ENCODE peak calls at places on chromosomes 12 and 14, in seven cellular contexts. E is SIG-M5, A is fibroblast of the aortic adventitia, V is activated T-cell treated with anti-CD3 and anti-CD28 coated beads for 24 hours, L is pancreas, G is suprapubic skin, S is GM13976. D is an unnamed sample.

GRCh38 chr12:14873440-14874185 is 12.0 kb downstream of the MGP start:
- DNase-seq in E (no peak), A (no peak), V (no peak), L (no peak), G (no peak), S (no peak), D (no peak)

GRCh38 chr12:70383484-70383883 is 17.4 kb downstream of the KCNMB4 start:
- DNase-seq in E (no peak), A (peak), V (no peak), L (no peak), G (no peak), S (no peak), D (no peak)

GRCh38 chr12:25959069-25959961 is 833 bp downstream of the RASSF8 start:
- DNase-seq in E (no peak), A (peak), V (no peak), L (peak), G (no peak), S (no peak), D (no peak)

GRCh38 chr14:93788557-93789365 is 476 bp upstream of the PRIMA1 start:
- DNase-seq in E (no peak), A (no peak), V (no peak), L (peak), G (no peak), S (no peak), D (no peak)

GRCh38 chr12:56336361-56337167 is 2.1 kb upstream of the IL23A start:
- DNase-seq in E (peak), A (no peak), V (no peak), L (peak), G (no peak), S (peak), D (no peak)

GRCh38 chr12:19963972-19964371 is 404.4 kb upstream of the PDE3A start:
- DNase-seq in E (no peak), A (no peak), V (no peak), L (no peak), G (no peak), S (no peak), D (no peak)

GRCh38 chr12:1926274-1926673 is 7.8 kb upstream of the CACNA2D4 start:
- DNase-seq in E (no peak), A (no peak), V (no peak), L (no peak), G (no peak), S (no peak), D (no peak)

GRCh38 chr12:65487679-65488078 is 209.2 kb downstream of the MSRB3 start:
- DNase-seq in E (no peak), A (no peak), V (no peak), L (no peak), G (no peak), S (no peak), D (no peak)

GRCh38 chr14:99137913-99138571 is 134.0 kb downstream of the BCL11B start:
- DNase-seq in E (no peak), A (no peak), V (no peak), L (no peak), G (peak), S (no peak), D (no peak)

GRCh38 chr12:46948936-46949555 is 123.2 kb upstream of the SLC38A4 start:
- DNase-seq in E (no peak), A (no peak), V (no peak), L (no peak), G (no peak), S (no peak), D (no peak)

GRCh38 chr14:90276627-90277367 is 20.4 kb downstream of the PSMC1 start:
- DNase-seq in E (no peak), A (no peak), V (no peak), L (no peak), G (no peak), S (no peak), D (no peak)

GRCh38 chr12:34341362-34341733 is 319.1 kb downstream of the ALG10 start:
- DNase-seq in E (no peak), A (no peak), V (no peak), L (no peak), G (no peak), S (no peak), D (no peak)

GRCh38 chr12:6961278-6961694 is 9.2 kb downstream of the PHB2 start:
- DNase-seq in E (peak), A (no peak), V (peak), L (no peak), G (no peak), S (peak), D (peak)

GRCh38 chr12:123150273-123150803 is 552 bp downstream of the PITPNM2 start:
- DNase-seq in E (no peak), A (no peak), V (no peak), L (peak), G (peak), S (no peak), D (no peak)

GRCh38 chr12:124520258-124520657 is 47.2 kb downstream of the NCOR2 start:
- DNase-seq in E (no peak), A (peak), V (no peak), L (peak), G (no peak), S (no peak), D (no peak)

GRCh38 chr12:118337194-118337838 is 35.4 kb downstream of the TAOK3 start:
- DNase-seq in E (no peak), A (peak), V (no peak), L (no peak), G (no peak), S (no peak), D (no peak)

GRCh38 chr12:92640686-92641085 is 62.1 kb upstream of the PLEKHG7 start:
- DNase-seq in E (no peak), A (peak), V (no peak), L (no peak), G (no peak), S (no peak), D (no peak)

GRCh38 chr12:91019455-91019854 is 14.7 kb upstream of the EPYC start:
- DNase-seq in E (no peak), A (no peak), V (no peak), L (no peak), G (no peak), S (no peak), D (no peak)

GRCh38 chr14:64541971-64542838 is 1.7 kb downstream of the HSPA2 start:
- DNase-seq in E (no peak), A (no peak), V (no peak), L (peak), G (no peak), S (no peak), D (no peak)

GRCh38 chr12:108358580-108358965 is 19.5 kb upstream of the CMKLR1 start:
- DNase-seq in E (no peak), A (no peak), V (no peak), L (no peak), G (no peak), S (no peak), D (no peak)

GRCh38 chr14:53510281-53510912 is 357.3 kb upstream of the DDHD1 start:
- DNase-seq in E (no peak), A (peak), V (no peak), L (no peak), G (no peak), S (no peak), D (no peak)

GRCh38 chr12:46154221-46154975 is 114.4 kb downstream of the SLC38A1 start:
- DNase-seq in E (no peak), A (peak), V (no peak), L (no peak), G (no peak), S (no peak), D (no peak)

GRCh38 chr14:50677527-50678063 is 9.5 kb upstream of the SAV1 start:
- DNase-seq in E (peak), A (peak), V (no peak), L (no peak), G (no peak), S (peak), D (no peak)

GRCh38 chr12:13956060-13956590 is 25.3 kb downstream of the GRIN2B start:
- DNase-seq in E (no peak), A (no peak), V (no peak), L (no peak), G (no peak), S (no peak), D (no peak)

GRCh38 chr12:84313326-84313675 is 599.3 kb downstream of the SLC6A15 start:
- DNase-seq in E (no peak), A (no peak), V (no peak), L (no peak), G (no peak), S (no peak), D (no peak)

GRCh38 chr12:2998789-2999264 is 39.6 kb downstream of the TEAD4 start:
- DNase-seq in E (no peak), A (peak), V (no peak), L (peak), G (no peak), S (no peak), D (no peak)

GRCh38 chr14:67269338-67270060 is 28.3 kb downstream of the PALS1 start:
- DNase-seq in E (no peak), A (peak), V (no peak), L (no peak), G (no peak), S (no peak), D (no peak)

GRCh38 chr14:54173782-54174181 is 217.2 kb upstream of the BMP4 start:
- DNase-seq in E (no peak), A (peak), V (no peak), L (no peak), G (no peak), S (no peak), D (no peak)

GRCh38 chr12:15757553-15758255 is 31.5 kb downstream of the EPS8 start:
- DNase-seq in E (peak), A (peak), V (no peak), L (no peak), G (no peak), S (no peak), D (no peak)

GRCh38 chr14:35254736-35255135 is 37.4 kb upstream of the PSMA6 start:
- DNase-seq in E (no peak), A (no peak), V (peak), L (no peak), G (no peak), S (peak), D (no peak)

GRCh38 chr14:90383731-90384542 is 12.9 kb upstream of the CALM1 start:
- DNase-seq in E (no peak), A (peak), V (peak), L (peak), G (peak), S (peak), D (peak)

GRCh38 chr14:75610839-75611238 is 32.4 kb downstream of the FLVCR2 start:
- DNase-seq in E (no peak), A (no peak), V (no peak), L (no peak), G (no peak), S (no peak), D (no peak)

GRCh38 chr12:131383291-131383690 is 327.6 kb upstream of the SFSWAP start:
- DNase-seq in E (no peak), A (no peak), V (no peak), L (no peak), G (peak), S (no peak), D (no peak)

GRCh38 chr14:42370056-42370455 is 763.4 kb downstream of the LRFN5 start:
- DNase-seq in E (no peak), A (no peak), V (no peak), L (no peak), G (no peak), S (no peak), D (no peak)

D was measured in effector CD8-positive, alpha-beta T cell.